ENCODE peak calls at places on chromosomes 5 and 9, in eight cellular contexts. One of them, this sample, is unnamed.

GRCh38 chr5:6576861-6577501 is 55.9 kb downstream of the NSUN2 start:
- DNase-seq in foreskin fibroblast: peak; percentile 43
- DNase-seq in IMR-90: peak; percentile 52
- DNase-seq in Ammon's horn: peak; percentile 55
- DNase-seq in stimulated activated CD8-positive, alpha-beta memory T cell treated with anti-CD3 and anti-CD28 coated beads, Interleukin-12 subunit alpha, Interleukin-12 subunit beta, amount 100 ng/mL, for 1 hour: no peak
- DNase-seq in hepatocyte: peak; percentile 55
- DNase-seq in H7: peak; percentile 73
- DNase-seq in lower lobe of right lung: no peak
- DNase-seq in this sample: peak; percentile 14

GRCh38 chr5:15993334-15993733 is 186.3 kb downstream of the MARCHF11 start:
- DNase-seq in foreskin fibroblast: peak; percentile 27
- DNase-seq in IMR-90: peak; percentile 53
- DNase-seq in Ammon's horn: no peak
- DNase-seq in stimulated activated CD8-positive, alpha-beta memory T cell treated with anti-CD3 and anti-CD28 coated beads, Interleukin-12 subunit alpha, Interleukin-12 subunit beta, amount 100 ng/mL, for 1 hour: no peak
- DNase-seq in hepatocyte: no peak
- DNase-seq in H7: no peak
- DNase-seq in lower lobe of right lung: no peak
- DNase-seq in this sample: no peak

GRCh38 chr9:127931092-127931881 is 710 bp upstream of the PIP5KL1 start:
- DNase-seq in foreskin fibroblast: peak; percentile 63
- DNase-seq in IMR-90: peak; percentile 74
- DNase-seq in Ammon's horn: no peak
- DNase-seq in stimulated activated CD8-positive, alpha-beta memory T cell treated with anti-CD3 and anti-CD28 coated beads, Interleukin-12 subunit alpha, Interleukin-12 subunit beta, amount 100 ng/mL, for 1 hour: no peak
- DNase-seq in hepatocyte: peak; percentile 67
- DNase-seq in H7: no peak
- DNase-seq in lower lobe of right lung: no peak
- DNase-seq in this sample: peak; percentile 11

GRCh38 chr9:135281661-135282000 is 194.2 kb downstream of the OLFM1 start:
- DNase-seq in foreskin fibroblast: no peak
- DNase-seq in IMR-90: no peak
- DNase-seq in Ammon's horn: no peak
- DNase-seq in stimulated activated CD8-positive, alpha-beta memory T cell treated with anti-CD3 and anti-CD28 coated beads, Interleukin-12 subunit alpha, Interleukin-12 subunit beta, amount 100 ng/mL, for 1 hour: no peak
- DNase-seq in hepatocyte: no peak
- DNase-seq in H7: no peak
- DNase-seq in lower lobe of right lung: no peak
- DNase-seq in this sample: no peak

GRCh38 chr9:106718996-106719395 is 144.0 kb upstream of the ZNF462 start:
- DNase-seq in foreskin fibroblast: peak; percentile 37
- DNase-seq in IMR-90: peak; percentile 38
- DNase-seq in Ammon's horn: no peak
- DNase-seq in stimulated activated CD8-positive, alpha-beta memory T cell treated with anti-CD3 and anti-CD28 coated beads, Interleukin-12 subunit alpha, Interleukin-12 subunit beta, amount 100 ng/mL, for 1 hour: no peak
- DNase-seq in hepatocyte: no peak
- DNase-seq in H7: no peak
- DNase-seq in lower lobe of right lung: no peak
- DNase-seq in this sample: no peak

GRCh38 chr9:89097219-89097618 is 81.4 kb downstream of the SHC3 start:
- DNase-seq in foreskin fibroblast: no peak
- DNase-seq in IMR-90: no peak
- DNase-seq in Ammon's horn: no peak
- DNase-seq in stimulated activated CD8-positive, alpha-beta memory T cell treated with anti-CD3 and anti-CD28 coated beads, Interleukin-12 subunit alpha, Interleukin-12 subunit beta, amount 100 ng/mL, for 1 hour: no peak
- DNase-seq in hepatocyte: no peak
- DNase-seq in H7: no peak
- DNase-seq in lower lobe of right lung: no peak
- DNase-seq in this sample: no peak

GRCh38 chr5:127650022-127650421 is 1.1 kb downstream of the CTXN3 start:
- DNase-seq in foreskin fibroblast: no peak
- DNase-seq in IMR-90: no peak
- DNase-seq in Ammon's horn: peak; percentile 38
- DNase-seq in stimulated activated CD8-positive, alpha-beta memory T cell treated with anti-CD3 and anti-CD28 coated beads, Interleukin-12 subunit alpha, Interleukin-12 subunit beta, amount 100 ng/mL, for 1 hour: no peak
- DNase-seq in hepatocyte: peak; percentile 11
- DNase-seq in H7: no peak
- DNase-seq in lower lobe of right lung: no peak
- DNase-seq in this sample: no peak

GRCh38 chr9:92208693-92209524 is 84.6 kb downstream of the IARS1 start:
- DNase-seq in foreskin fibroblast: no peak
- DNase-seq in IMR-90: peak; percentile 31
- DNase-seq in Ammon's horn: no peak
- DNase-seq in stimulated activated CD8-positive, alpha-beta memory T cell treated with anti-CD3 and anti-CD28 coated beads, Interleukin-12 subunit alpha, Interleukin-12 subunit beta, amount 100 ng/mL, for 1 hour: no peak
- DNase-seq in hepatocyte: peak; percentile 29
- DNase-seq in H7: no peak
- DNase-seq in lower lobe of right lung: no peak
- DNase-seq in this sample: no peak

GRCh38 chr9:38436708-38437107 is 12.5 kb upstream of the IGFBPL1 start:
- DNase-seq in foreskin fibroblast: no peak
- DNase-seq in IMR-90: no peak
- DNase-seq in Ammon's horn: no peak
- DNase-seq in stimulated activated CD8-positive, alpha-beta memory T cell treated with anti-CD3 and anti-CD28 coated beads, Interleukin-12 subunit alpha, Interleukin-12 subunit beta, amount 100 ng/mL, for 1 hour: no peak
- DNase-seq in hepatocyte: no peak
- DNase-seq in H7: no peak
- DNase-seq in lower lobe of right lung: no peak
- DNase-seq in this sample: no peak

GRCh38 chr5:32276173-32276853 is 36.4 kb downstream of the MTMR12 start:
- DNase-seq in foreskin fibroblast: no peak
- DNase-seq in IMR-90: peak; percentile 47
- DNase-seq in Ammon's horn: peak; percentile 24
- DNase-seq in stimulated activated CD8-positive, alpha-beta memory T cell treated with anti-CD3 and anti-CD28 coated beads, Interleukin-12 subunit alpha, Interleukin-12 subunit beta, amount 100 ng/mL, for 1 hour: no peak
- DNase-seq in hepatocyte: peak; percentile 26
- DNase-seq in H7: peak; percentile 54
- DNase-seq in lower lobe of right lung: no peak
- DNase-seq in this sample: no peak